ENCODE peak calls at places on chromosomes 13 and 19, in six cellular contexts. Y is iris pigment epithelial cell, A is C1 segment of cervical spinal cord, V is GM23248, W is A549, T is body of pancreas. L is an unnamed sample.

GRCh38 chr13:79508224-79508961 is 27.4 kb downstream of the NDFIP2 start:
- DNase-seq in Y (no peak), A (no peak), V (peak; percentile 11), W (no peak), T (no peak), L (no peak)

GRCh38 chr13:24925318-24926231 is 161.6 kb downstream of the RNF17 start:
- DNase-seq in Y (no peak), A (no peak), V (no peak), W (no peak), T (no peak), L (no peak)

GRCh38 chr13:25210842-25211241 is 38.8 kb upstream of the AMER2 start:
- DNase-seq in Y (no peak), A (no peak), V (peak; percentile 10), W (no peak), T (no peak), L (no peak)

GRCh38 chr13:92260363-92260762 is 861.9 kb downstream of the GPC5 start:
- DNase-seq in Y (no peak), A (no peak), V (no peak), W (no peak), T (no peak), L (peak; percentile 24)

GRCh38 chr13:95970878-95971277 is 82.3 kb downstream of the UGGT2 start:
- DNase-seq in Y (no peak), A (no peak), V (no peak), W (no peak), T (no peak), L (no peak)

GRCh38 chr13:108342369-108343289 is 73.1 kb downstream of the TNFSF13B start:
- DNase-seq in Y (peak; percentile 72), A (no peak), V (peak; percentile 55), W (peak; percentile 4), T (no peak), L (no peak)

GRCh38 chr19:2064788-2065524 is 13.9 kb upstream of the MKNK2 start:
- DNase-seq in Y (no peak), A (peak; percentile 73), V (peak; percentile 59), W (no peak), T (no peak), L (no peak)

GRCh38 chr19:51079486-51080110 is 3.1 kb downstream of the KLK14 start:
- DNase-seq in Y (no peak), A (no peak), V (no peak), W (no peak), T (peak; percentile 80), L (no peak)

GRCh38 chr19:35006342-35006998 is 6.3 kb downstream of the GRAMD1A start:
- DNase-seq in Y (peak; percentile 87), A (no peak), V (peak; percentile 23), W (peak; percentile 98), T (peak; percentile 92), L (no peak)

GRCh38 chr19:18418034-18418724 is 1.0 kb upstream of the SSBP4 start:
- DNase-seq in Y (no peak), A (peak; percentile 50), V (no peak), W (no peak), T (peak; percentile 44), L (no peak)

GRCh38 chr19:35712910-35713845 is 4.6 kb upstream of the KMT2B start:
- DNase-seq in Y (no peak), A (no peak), V (no peak), W (no peak), T (no peak), L (no peak)

GRCh38 chr13:39025433-39025839 is 12.5 kb downstream of the PROSER1 start:
- DNase-seq in Y (no peak), A (no peak), V (peak; percentile 5), W (no peak), T (no peak), L (no peak)